ENCODE peak calls at places on chromosomes 3 and 15, in four cellular contexts. G is H9, W is neuronal stem cell, Q is H1. X is an unnamed sample.

GRCh38 chr3:25428003-25428861 is at the start of gene RARB:
- DNase-seq in Q (peak), G (peak), W (peak), X (peak)

GRCh38 chr3:76429536-76430177 is 610.2 kb upstream of the ROBO2 start:
- DNase-seq in Q (no peak), G (no peak), W (no peak), X (no peak)

GRCh38 chr3:58351920-58352319 is 19.2 kb downstream of the PXK start:
- DNase-seq in G (peak), Q (no peak), W (no peak), X (no peak)

GRCh38 chr3:12954891-12955650 is 113.7 kb upstream of the RPL32 start:
- DNase-seq in Q (no peak), W (no peak), G (no peak), X (no peak)

GRCh38 chr3:38521391-38521987 is 25.3 kb downstream of the EXOG start:
- DNase-seq in G (peak), W (peak), Q (no peak), X (peak)

GRCh38 chr15:101156509-101157159 is 95.2 kb downstream of the CHSY1 start:
- DNase-seq in Q (no peak), W (no peak), G (no peak), X (peak)

GRCh38 chr15:82882250-82882928 is 70.1 kb downstream of the HOMER2 start:
- DNase-seq in Q (no peak), W (no peak), G (no peak), X (no peak)

GRCh38 chr3:25910997-25911396 is 121.1 kb downstream of the OXSM start:
- DNase-seq in G (peak), W (no peak), Q (no peak), X (peak)

GRCh38 chr3:106025151-106025722 is 156.4 kb upstream of the CBLB start:
- DNase-seq in Q (no peak), W (no peak), G (no peak), X (no peak)

GRCh38 chr3:189233225-189233858 is 61.6 kb downstream of the TPRG1 start:
- DNase-seq in Q (peak), W (peak), G (peak), X (peak)

GRCh38 chr3:64357481-64357880 is 132.2 kb upstream of the PRICKLE2 start:
- DNase-seq in W (no peak), G (no peak), Q (no peak), X (no peak)

GRCh38 chr15:70197318-70197944 is 99.7 kb upstream of the TLE3 start:
- DNase-seq in Q (no peak), W (no peak), G (no peak), X (no peak)

GRCh38 chr15:70195171-70195807 is 97.6 kb upstream of the TLE3 start:
- DNase-seq in Q (no peak), G (no peak), W (no peak), X (no peak)

GRCh38 chr15:70196314-70197291 is 98.9 kb upstream of the TLE3 start:
- DNase-seq in G (peak), Q (peak), W (peak), X (peak)

GRCh38 chr15:70194266-70194665 is 96.5 kb upstream of the TLE3 start:
- DNase-seq in G (no peak), Q (no peak), W (no peak), X (peak)

GRCh38 chr15:70195808-70196304 is 98.1 kb upstream of the TLE3 start:
- DNase-seq in W (no peak), Q (no peak), G (no peak), X (peak)
- H3K9ac ChIP-seq in W (no peak), Q (no peak), G (no peak), X (no peak)

DNA sequence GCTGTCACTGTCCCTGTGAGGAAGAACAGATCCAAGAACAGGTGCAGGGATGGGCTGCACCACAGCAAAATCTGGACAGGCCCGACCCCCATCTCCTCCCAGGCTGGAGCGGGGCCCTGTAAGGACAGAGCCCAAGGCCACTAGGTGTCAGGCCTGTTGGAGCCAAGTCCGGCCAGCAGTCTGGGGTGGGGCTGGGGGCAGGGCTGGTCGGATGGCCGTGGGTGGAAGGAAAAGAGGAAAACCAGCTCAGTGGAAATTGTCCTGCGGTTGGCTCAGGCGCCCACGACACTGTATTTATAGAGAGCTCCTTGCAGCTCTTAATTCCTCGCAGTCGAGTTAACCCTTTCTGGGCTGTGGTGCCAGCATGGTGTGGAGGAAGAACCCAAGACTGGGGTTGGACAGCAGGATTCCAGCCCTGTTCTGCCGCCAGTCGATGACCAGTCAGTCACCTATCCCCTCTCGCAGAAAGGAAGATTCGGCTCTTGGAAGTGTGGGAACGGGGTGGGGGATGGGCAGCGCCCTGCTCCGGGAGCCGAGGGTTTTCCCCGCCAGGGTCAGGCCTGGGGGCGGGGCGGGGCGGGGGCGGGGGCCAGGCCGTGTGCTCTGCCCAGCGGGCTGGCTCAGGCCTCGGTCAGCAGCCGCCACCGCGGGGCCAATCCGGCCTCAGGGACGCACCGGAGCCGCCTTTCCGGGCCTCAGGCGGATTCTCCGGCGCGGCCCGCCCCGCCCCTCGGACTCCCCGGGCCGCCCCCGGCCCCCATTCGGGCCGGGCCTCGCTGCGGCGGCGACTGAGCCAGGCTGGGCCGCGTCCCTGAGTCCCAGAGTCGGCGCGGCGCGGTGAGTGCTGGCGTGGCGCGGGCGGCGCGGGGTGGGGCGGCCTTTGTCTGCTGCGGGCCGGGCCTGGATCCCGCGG is at the start of gene CD276:
- DNase-seq in Q (no peak), G (peak), W (peak), X (peak)
- H2BK12ac ChIP-seq in Q (peak), G (no peak), W (peak), X (peak)

DNA sequence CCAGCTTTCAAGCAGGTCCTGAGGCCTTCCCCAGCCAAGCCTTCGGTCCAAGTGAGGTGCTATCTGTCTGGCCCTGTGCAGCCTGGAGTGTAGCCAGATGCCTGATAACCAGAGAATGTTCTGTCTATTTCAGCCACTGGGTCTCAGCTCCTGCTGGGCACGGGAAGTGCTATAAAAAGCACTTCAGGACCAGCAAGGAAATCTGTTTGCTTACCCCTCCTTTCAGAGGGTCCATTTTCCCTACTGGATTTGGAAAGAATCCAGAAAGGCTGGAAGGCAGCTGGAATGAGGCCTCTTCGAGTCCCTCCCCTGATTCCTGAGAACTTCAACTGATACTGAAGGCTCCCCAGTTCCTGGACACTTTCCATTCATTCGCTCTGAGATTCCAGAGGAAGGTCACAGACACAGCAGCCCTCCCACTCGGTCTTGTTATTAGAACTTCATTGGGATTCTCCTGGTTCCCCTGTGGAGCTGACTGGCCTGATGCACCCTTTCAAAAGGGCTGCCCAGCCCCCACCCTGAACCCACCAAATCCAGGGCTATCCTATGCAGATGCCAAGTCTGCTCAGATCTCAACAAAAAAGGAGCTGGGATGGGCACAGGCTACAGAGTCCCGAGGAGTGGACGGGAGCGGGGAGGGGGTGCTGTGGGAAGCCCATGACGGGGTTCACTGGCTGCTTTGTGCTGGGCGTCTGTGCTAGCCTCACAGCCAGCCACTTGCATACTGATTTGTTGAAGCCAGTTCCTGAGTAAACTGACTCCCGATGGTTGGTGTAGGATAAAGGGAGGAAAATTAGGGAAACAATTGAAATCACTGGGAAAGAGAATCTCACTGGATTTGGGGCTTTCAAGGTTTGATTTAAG is 70.5 kb downstream of the UMPS start:
- DNase-seq in Q (no peak), W (no peak), G (no peak), X (no peak)
- H3K14ac ChIP-seq in Q (no peak), W (no peak), G (no peak), X (no peak)

GRCh38 chr15:98896802-98897732 is 110.5 kb downstream of the PGPEP1L start:
- DNase-seq in Q (no peak), G (no peak), W (no peak), X (peak)
- H3K9ac ChIP-seq in Q (no peak), G (no peak), W (no peak), X (no peak)

GRCh38 chr15:78387678-78388077 is 47.5 kb downstream of the CRABP1 start:
- DNase-seq in Q (no peak), W (no peak), G (no peak), X (no peak)

GRCh38 chr15:78384651-78385050 is 44.5 kb downstream of the CRABP1 start:
- DNase-seq in W (no peak), G (no peak), Q (no peak), X (no peak)

GRCh38 chr15:78382114-78382886 is 42.1 kb downstream of the CRABP1 start:
- DNase-seq in W (no peak), Q (no peak), G (no peak), X (peak)
- H2BK12ac ChIP-seq in W (no peak), Q (peak), G (no peak), X (no peak)

GRCh38 chr3:149635396-149635795 is 22.4 kb downstream of the WWTR1 start:
- DNase-seq in Q (no peak), G (no peak), W (no peak), X (no peak)

GRCh38 chr3:149630806-149631205 is 27.0 kb downstream of the WWTR1 start:
- DNase-seq in W (no peak), G (no peak), Q (no peak), X (no peak)

GRCh38 chr3:149632225-149632624 is 25.6 kb downstream of the WWTR1 start:
- DNase-seq in Q (no peak), W (no peak), G (no peak), X (no peak)

GRCh38 chr3:149634573-149634972 is 23.3 kb downstream of the WWTR1 start:
- DNase-seq in G (no peak), W (no peak), Q (no peak), X (no peak)

GRCh38 chr3:149634072-149634471 is 23.8 kb downstream of the WWTR1 start:
- DNase-seq in Q (no peak), G (no peak), W (no peak), X (no peak)
- H3K14ac ChIP-seq in Q (no peak), G (no peak), W (no peak), X (no peak)

DNA sequence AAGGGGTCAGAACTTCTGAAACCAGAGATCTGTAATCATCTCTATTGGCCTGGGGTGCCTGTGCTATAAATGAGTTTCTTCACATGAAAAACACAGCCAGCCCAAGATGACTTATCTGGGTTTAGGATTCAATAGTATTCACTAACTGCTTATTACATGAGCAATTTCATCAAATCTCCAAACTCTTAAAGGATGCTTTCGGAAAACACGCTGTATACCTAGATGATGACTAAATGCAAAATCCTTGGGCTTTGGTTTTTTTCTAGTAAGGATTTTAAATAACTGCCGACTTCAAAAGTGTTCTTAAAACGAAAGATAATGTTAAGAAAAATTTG is 18.4 kb downstream of the TMEM43 start:
- DNase-seq in W (no peak), Q (no peak), G (no peak), X (peak)
- H3K9ac ChIP-seq in W (no peak), Q (no peak), G (no peak), X (no peak)

GRCh38 chr3:129060276-129061076 is at the start of gene GP9:
- DNase-seq in Q (no peak), G (no peak), W (no peak), X (no peak)
- H2BK12ac ChIP-seq in Q (no peak), G (no peak), W (no peak), X (no peak)